ENCODE peak calls at places on chromosomes 5 and 9, in eight cellular contexts. S is HL-60, W is OCI-LY7, J is testis, P is cardiac muscle cell, H is lung, C is sigmoid colon, U is tibial artery. E is an unnamed sample.

GRCh38 chr9:107740088-107740980 is 250.8 kb upstream of the KLF4 start:
- DNase-seq in W (no peak), C (no peak), U (peak), S (no peak), J (peak), P (no peak), H (no peak), E (no peak)

GRCh38 chr5:76402251-76402879 is 720 bp upstream of the IQGAP2 start:
- DNase-seq in S (peak), H (peak), U (peak), C (no peak), W (peak), P (peak), J (peak), E (peak)

GRCh38 chr9:130732131-130732530 is 38.6 kb downstream of the EXOSC2 start:
- DNase-seq in J (no peak), C (no peak), H (no peak), W (no peak), S (no peak), U (no peak), P (no peak), E (no peak)

GRCh38 chr5:137303509-137303908 is 195.6 kb downstream of the SPOCK1 start:
- DNase-seq in J (no peak), P (no peak), U (no peak), S (no peak), C (no peak), W (no peak), H (no peak), E (no peak)

GRCh38 chr9:4892501-4893194 is 92.4 kb upstream of the JAK2 start:
- DNase-seq in H (no peak), U (no peak), W (no peak), S (no peak), C (no peak), P (no peak), J (no peak), E (no peak)

GRCh38 chr9:127835930-127836586 is 18.4 kb downstream of the ENG start:
- DNase-seq in J (no peak), P (peak), S (peak), C (peak), H (no peak), W (no peak), U (peak), E (no peak)

GRCh38 chr5:1005904-1006655 is 2.5 kb upstream of the NKD2 start:
- DNase-seq in W (no peak), C (peak), H (peak), S (no peak), U (peak), J (peak), P (no peak), E (no peak)

GRCh38 chr9:75891277-75892167 is 1.0 kb downstream of the PCSK5 start:
- DNase-seq in P (peak), U (peak), W (no peak), C (peak), S (no peak), J (peak), H (peak), E (peak)

GRCh38 chr9:37801287-37801850 is 772 bp downstream of the DCAF10 start:
- DNase-seq in C (no peak), H (peak), U (peak), W (peak), J (peak), P (peak), S (peak), E (no peak)

GRCh38 chr5:110038297-110038997 is 348.7 kb downstream of the MAN2A1 start:
- DNase-seq in P (no peak), J (no peak), H (no peak), C (no peak), S (no peak), W (no peak), U (no peak), E (no peak)

GRCh38 chr9:134189475-134190231 is 25.3 kb upstream of the RNU6ATAC start:
- DNase-seq in S (no peak), P (no peak), W (no peak), H (no peak), C (peak), J (no peak), U (peak), E (no peak)

GRCh38 chr5:57736716-57737115 is 254.1 kb upstream of the ACTBL2 start:
- DNase-seq in U (no peak), J (no peak), S (no peak), C (no peak), P (no peak), H (no peak), W (no peak), E (no peak)

GRCh38 chr5:158746979-158747378 is 352.7 kb downstream of the EBF1 start:
- DNase-seq in S (no peak), P (no peak), C (no peak), H (no peak), W (no peak), U (no peak), J (no peak), E (no peak)

GRCh38 chr9:71279188-71279739 is 157.8 kb upstream of the TRPM3 start:
- DNase-seq in U (no peak), C (no peak), H (no peak), W (no peak), P (no peak), S (no peak), J (no peak), E (no peak)

GRCh38 chr9:76336027-76336426 is 58.2 kb downstream of the RFK start:
- DNase-seq in P (no peak), J (no peak), U (no peak), H (no peak), C (no peak), S (no peak), W (no peak), E (no peak)

GRCh38 chr9:1732670-1733069 is 282.5 kb upstream of the SMARCA2 start:
- DNase-seq in J (no peak), H (no peak), U (no peak), P (no peak), C (no peak), W (peak), S (no peak), E (no peak)

GRCh38 chr5:174844971-174845370 is 120.6 kb downstream of the MSX2 start:
- DNase-seq in U (no peak), C (peak), H (no peak), W (no peak), S (no peak), P (no peak), J (peak), E (no peak)

DNA sequence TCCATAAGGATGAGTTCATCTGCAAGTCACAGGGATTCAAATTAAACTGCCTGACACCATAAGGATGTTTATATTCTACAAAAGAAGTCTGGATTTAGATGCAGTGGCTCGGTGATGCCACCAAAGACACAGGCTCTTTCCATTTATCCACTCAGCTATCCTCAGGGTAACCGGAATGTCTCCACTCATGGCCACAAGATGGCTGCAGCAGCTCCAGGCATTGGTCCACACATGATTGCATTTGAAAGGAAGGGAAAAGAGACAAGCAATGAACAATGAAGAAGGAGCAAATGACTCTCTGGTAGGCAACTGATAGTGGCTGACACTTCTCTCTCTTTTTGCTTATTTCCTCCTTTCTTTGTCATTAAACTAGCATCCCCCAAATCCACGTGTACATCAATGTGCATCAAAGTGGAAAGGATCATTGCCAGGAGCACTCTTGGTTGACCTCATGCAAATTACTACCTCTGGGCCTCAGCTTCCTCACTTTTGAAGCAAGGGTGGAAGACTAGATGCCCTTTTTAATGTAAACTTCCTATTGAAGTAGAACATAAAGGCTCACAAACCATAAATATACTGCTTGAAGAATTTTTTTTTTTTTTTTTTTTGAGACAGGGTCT is 7.2 kb upstream of the SNX30 start:
- DNase-seq in C (no peak), W (peak), U (no peak), P (no peak), J (no peak), S (no peak), H (no peak), E (no peak)
- TF ChIP-seq CTCF in C (no peak), W (peak), U (no peak), P (peak), J (no peak), S (no peak), H (no peak), E (no peak)

GRCh38 chr5:31445041-31445600 is 86.8 kb downstream of the DROSHA start:
- DNase-seq in H (no peak), W (no peak), S (no peak), U (no peak), C (no peak), J (no peak), P (no peak), E (no peak)
- H3K27ac ChIP-seq in H (no peak), W (no peak), S (no peak), U (no peak), C (no peak), J (no peak), P (no peak), E (no peak)

GRCh38 chr5:155049569-155050383 is 36.2 kb downstream of the KIF4B start:
- DNase-seq in S (no peak), J (no peak), W (peak), C (no peak), U (no peak), P (peak), H (no peak), E (no peak)
- TF ChIP-seq CTCF in S (no peak), J (no peak), W (peak), C (no peak), U (no peak), P (peak), H (no peak), E (no peak)

DNA sequence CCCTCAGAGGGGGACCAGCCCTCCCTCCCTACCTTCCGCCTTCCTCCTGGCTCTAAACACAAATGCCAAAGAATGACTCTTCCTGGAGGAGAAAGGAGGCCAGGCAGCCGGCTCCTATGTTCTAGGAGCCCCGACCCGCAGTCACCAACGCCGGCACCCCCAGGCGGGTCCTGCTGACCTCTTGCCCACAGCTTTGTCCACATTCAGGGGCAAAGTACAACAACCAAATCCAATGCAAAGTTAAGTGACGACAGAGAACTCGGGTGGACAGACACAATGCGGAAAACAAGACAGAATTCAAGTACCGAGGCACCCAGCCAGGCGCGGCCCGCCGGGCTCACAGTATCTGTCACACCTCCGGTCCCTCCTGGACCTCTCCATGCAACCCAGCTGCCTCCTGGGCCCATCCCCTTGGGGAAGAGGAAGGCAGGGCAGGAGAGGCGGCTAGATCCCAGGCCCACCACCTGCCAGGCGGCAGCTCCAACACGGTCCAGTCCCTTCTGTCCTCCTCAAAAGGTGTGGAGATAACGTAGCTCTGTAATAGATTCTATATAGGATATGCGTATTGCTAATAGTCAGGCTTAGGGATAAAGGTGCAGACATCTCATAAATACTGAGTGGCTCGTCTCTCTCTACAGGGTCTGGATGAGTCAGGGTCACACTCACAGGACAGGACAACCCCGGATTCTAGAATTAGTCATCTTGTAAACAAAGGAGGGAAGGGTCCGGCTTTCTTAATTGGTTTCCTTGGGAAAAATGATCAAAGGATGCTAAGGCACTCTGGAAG is 46.9 kb upstream of the UBAC1 start:
- DNase-seq in H (no peak), J (no peak), S (no peak), P (no peak), W (no peak), C (no peak), U (no peak), E (no peak)
- H3K27ac ChIP-seq in H (peak), J (peak), S (no peak), P (peak), W (no peak), C (peak), U (no peak), E (no peak)

GRCh38 chr9:88011005-88011766 is 36.9 kb upstream of the CDK20 start:
- DNase-seq in J (peak), C (no peak), U (no peak), P (peak), W (no peak), S (no peak), H (no peak), E (no peak)
- TF ChIP-seq CTCF in J (no peak), C (no peak), U (no peak), P (peak), W (no peak), S (no peak), H (no peak), E (no peak)

DNA sequence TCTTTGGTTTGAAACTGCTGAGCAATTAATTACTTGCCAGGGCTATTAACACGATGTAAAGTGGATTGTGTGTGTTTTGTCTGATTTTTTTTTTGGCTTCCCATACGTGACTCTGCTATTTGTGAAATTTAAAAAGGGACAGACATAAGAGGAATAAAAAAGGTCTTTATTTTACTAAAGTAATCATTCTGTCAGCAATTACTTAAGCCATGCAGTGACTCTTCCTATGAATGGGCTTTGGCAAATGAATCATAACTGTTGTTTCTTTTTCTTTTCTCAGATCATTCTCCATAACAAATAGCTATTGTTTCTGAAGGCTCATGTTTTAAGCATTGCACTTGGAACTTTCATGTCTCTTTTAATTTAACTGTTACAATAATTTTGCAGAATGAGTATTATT is 461.3 kb upstream of the RORB start:
- DNase-seq in C (no peak), H (no peak), J (no peak), W (no peak), S (no peak), U (no peak), P (no peak), E (no peak)
- H3K27ac ChIP-seq in C (no peak), H (no peak), J (no peak), W (no peak), S (no peak), U (no peak), P (no peak), E (no peak)

GRCh38 chr5:59173568-59173967 is 590.7 kb downstream of the RAB3C start:
- DNase-seq in H (no peak), P (no peak), J (no peak), W (no peak), U (no peak), S (peak), C (no peak), E (no peak)
- TF ChIP-seq CTCF in H (no peak), P (peak), J (no peak), W (no peak), U (no peak), S (no peak), C (no peak), E (no peak)

E was measured in CD8-positive, alpha-beta T cell.